ENCODE peak calls at places on chromosomes 16 and 17, in six cellular contexts. U is esophagus squamous epithelium, L is tibial nerve, Z is body of pancreas, V is GM12891, N is heart left ventricle. D is an unnamed sample.

GRCh38 chr17:6753006-6753445 is 2.8 kb upstream of the XAF1 start:
- DNase-seq in V (peak; percentile 24), L (no peak), N (peak; percentile 80), Z (peak; percentile 29), U (no peak), D (peak; percentile 56)

GRCh38 chr16:60087530-60087929 is 1353.4 kb upstream of the GOT2 start:
- DNase-seq in V (no peak), L (no peak), U (no peak), N (no peak), Z (no peak), D (no peak)

GRCh38 chr16:46922239-46922638 is 38.1 kb downstream of the GPT2 start:
- DNase-seq in N (no peak), V (no peak), U (no peak), Z (peak; percentile 49), L (no peak), D (no peak)

GRCh38 chr16:74778646-74779045 is 4.0 kb upstream of the FA2H start:
- DNase-seq in U (no peak), N (no peak), L (no peak), Z (no peak), V (no peak), D (no peak)

GRCh38 chr17:59329558-59330313 is 1.7 kb upstream of the YPEL2 start:
- DNase-seq in V (no peak), U (no peak), N (no peak), Z (peak; percentile 72), L (no peak), D (peak; percentile 73)

GRCh38 chr17:50360716-50361115 is 12.3 kb downstream of the MRPL27 start:
- DNase-seq in N (no peak), L (no peak), V (no peak), U (no peak), Z (no peak), D (no peak)

GRCh38 chr16:66093217-66093616 is 273.3 kb upstream of the CDH5 start:
- DNase-seq in Z (no peak), L (no peak), U (no peak), V (no peak), N (no peak), D (no peak)

GRCh38 chr17:64250211-64250835 is 12.7 kb downstream of the TEX2 start:
- DNase-seq in N (no peak), L (no peak), Z (peak; percentile 27), U (no peak), V (no peak), D (no peak)

GRCh38 chr17:19409509-19409908 is 1.5 kb upstream of the RNF112 start:
- DNase-seq in U (no peak), Z (no peak), N (no peak), V (no peak), L (no peak), D (peak; percentile 73)

GRCh38 chr17:17509601-17510425 is 13.6 kb upstream of the RASD1 start:
- DNase-seq in V (no peak), N (peak; percentile 44), Z (no peak), U (no peak), L (no peak), D (no peak)

GRCh38 chr17:39699818-39700147 is at the start of gene ERBB2:
- DNase-seq in N (peak; percentile 80), L (peak; percentile 55), Z (peak; percentile 84), V (no peak), U (no peak), D (peak; percentile 74)

GRCh38 chr17:39700148-39700987 is 504 bp downstream of the ERBB2 start:
- DNase-seq in N (peak; percentile 64), Z (no peak), V (no peak), L (no peak), U (no peak), D (peak; percentile 49)

GRCh38 chr17:39701784-39702422 is 2.0 kb downstream of the ERBB2 start:
- DNase-seq in Z (no peak), N (peak; percentile 9), L (no peak), U (no peak), V (no peak), D (no peak)

GRCh38 chr17:39702901-39703893 is 3.3 kb downstream of the ERBB2 start:
- DNase-seq in L (no peak), N (no peak), Z (no peak), V (no peak), U (no peak), D (no peak)

GRCh38 chr17:39701012-39701783 is 1.3 kb downstream of the ERBB2 start:
- DNase-seq in V (no peak), Z (peak; percentile 67), L (no peak), N (peak; percentile 9), U (no peak), D (no peak)
- TF ChIP-seq POLR2A in V (no peak), Z (peak; percentile 15), L (no peak), N (no peak), U (no peak), D (no peak)

DNA sequence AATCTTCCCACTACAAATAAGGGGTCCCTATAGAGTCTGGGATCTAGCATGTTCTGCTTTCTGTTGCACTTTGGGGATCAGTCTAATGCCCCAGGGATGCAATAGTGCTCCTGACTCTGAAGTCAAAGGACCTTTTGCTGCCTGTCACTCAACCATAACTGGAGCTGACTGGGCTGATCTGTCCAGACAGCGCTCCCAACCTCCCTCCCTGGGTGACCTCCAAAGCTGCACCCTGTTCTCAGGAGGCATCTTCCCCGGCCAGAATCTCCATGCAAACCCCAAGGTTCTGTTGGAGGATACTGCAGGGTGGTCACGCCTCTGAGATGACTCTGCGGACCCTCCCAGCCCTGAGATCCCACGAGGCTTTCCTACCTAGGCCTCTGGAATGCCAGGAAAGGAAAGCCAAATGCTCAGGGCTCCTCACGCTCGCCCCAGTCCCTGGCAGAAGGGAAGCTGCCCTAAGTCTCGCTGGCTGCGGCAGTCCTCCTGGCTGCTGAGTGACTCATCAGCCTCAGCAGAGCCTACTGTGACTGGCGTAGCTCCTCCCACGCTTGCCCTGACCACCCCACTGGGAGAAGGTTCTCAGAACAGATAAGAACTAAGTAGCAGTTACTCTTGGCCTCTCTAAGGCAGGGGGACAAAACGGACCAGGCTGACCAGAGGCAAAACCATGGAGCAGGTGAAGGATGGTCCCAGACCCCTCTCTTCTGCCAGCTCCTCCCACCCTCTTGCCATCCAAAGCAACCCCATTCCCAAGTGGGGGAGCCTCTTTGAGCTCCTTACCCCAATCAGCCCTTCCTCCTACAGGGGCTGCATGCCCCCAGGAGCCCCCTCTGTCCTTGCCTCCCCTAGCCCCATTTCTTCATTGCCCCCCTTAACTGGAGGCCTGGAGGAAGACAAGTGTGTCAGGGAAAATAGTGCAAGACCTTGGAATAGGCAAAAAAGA is 124.1 kb upstream of the TNRC6C start:
- DNase-seq in L (no peak), N (peak; percentile 84), U (no peak), Z (peak; percentile 59), V (peak; percentile 66), D (peak; percentile 98)
- TF ChIP-seq POLR2A in L (no peak), N (no peak), U (no peak), Z (no peak), V (no peak), D (peak; percentile 8)

GRCh38 chr16:89973654-89974335 is 25.2 kb downstream of the DEF8 start:
- DNase-seq in Z (no peak), N (no peak), V (no peak), L (no peak), U (no peak), D (no peak)

GRCh38 chr16:89974860-89975259 is 26.3 kb downstream of the DEF8 start:
- DNase-seq in Z (no peak), L (no peak), V (no peak), U (no peak), N (no peak), D (no peak)

GRCh38 chr16:89973235-89973634 is 24.7 kb downstream of the DEF8 start:
- DNase-seq in V (no peak), L (no peak), U (no peak), Z (no peak), N (no peak), D (no peak)

GRCh38 chr16:89971495-89972243 is 23.1 kb downstream of the DEF8 start:
- DNase-seq in L (no peak), V (no peak), U (no peak), N (no peak), Z (peak; percentile 34), D (no peak)

GRCh38 chr16:89972244-89973234 is 24.0 kb downstream of the DEF8 start:
- DNase-seq in Z (peak; percentile 95), V (peak; percentile 100), N (peak; percentile 97), U (peak; percentile 40), L (peak; percentile 79), D (peak; percentile 99)
- TF ChIP-seq POLR2A in Z (peak; percentile 86), V (peak; percentile 89), N (no peak), U (no peak), L (peak; percentile 91), D (peak; percentile 81)

DNA sequence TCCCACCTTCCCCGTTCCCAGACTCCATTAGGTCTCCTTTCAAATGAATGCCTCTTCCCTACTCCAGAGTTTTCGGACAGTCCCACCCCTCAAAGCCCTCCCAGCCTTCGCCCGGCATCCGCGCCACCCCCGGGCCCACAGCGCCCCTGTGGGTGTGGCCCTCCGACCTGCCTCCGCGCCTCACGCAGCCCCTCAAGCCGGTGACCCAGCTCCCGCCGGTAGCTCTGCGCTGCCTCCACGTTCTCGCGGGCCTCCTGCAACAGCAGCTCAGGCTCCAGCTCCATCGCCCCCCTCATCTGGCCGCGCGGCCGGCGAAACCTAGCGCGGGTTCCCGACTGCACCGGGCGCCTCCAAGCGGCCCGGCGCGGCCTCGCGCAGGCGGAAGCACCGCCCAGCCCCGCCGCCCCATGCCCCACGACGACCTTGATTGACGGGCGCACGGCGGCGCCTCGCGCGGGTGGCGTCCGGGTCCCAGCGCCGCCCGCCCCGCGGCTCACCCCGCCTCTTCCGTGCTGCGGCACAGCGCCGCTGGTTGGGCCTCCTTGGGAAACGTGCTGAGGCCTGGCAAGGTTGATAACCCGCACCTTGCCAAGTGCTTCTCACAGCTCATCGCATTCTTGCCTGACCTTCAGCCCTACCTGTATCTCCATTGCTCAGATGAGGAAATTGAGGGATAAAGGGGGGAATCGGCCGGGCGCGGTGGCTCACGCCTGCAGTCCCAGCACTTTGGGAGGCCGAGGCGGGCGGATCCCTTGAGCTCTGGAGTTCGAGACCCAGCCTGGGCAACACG is at the start of gene CRLF3:
- DNase-seq in Z (peak; percentile 89), U (peak; percentile 41), V (peak; percentile 92), L (peak; percentile 68), N (peak; percentile 95), D (peak; percentile 76)
- TF ChIP-seq POLR2A in Z (peak; percentile 78), U (no peak), V (peak; percentile 78), L (peak; percentile 39), N (no peak), D (peak; percentile 78)

DNA sequence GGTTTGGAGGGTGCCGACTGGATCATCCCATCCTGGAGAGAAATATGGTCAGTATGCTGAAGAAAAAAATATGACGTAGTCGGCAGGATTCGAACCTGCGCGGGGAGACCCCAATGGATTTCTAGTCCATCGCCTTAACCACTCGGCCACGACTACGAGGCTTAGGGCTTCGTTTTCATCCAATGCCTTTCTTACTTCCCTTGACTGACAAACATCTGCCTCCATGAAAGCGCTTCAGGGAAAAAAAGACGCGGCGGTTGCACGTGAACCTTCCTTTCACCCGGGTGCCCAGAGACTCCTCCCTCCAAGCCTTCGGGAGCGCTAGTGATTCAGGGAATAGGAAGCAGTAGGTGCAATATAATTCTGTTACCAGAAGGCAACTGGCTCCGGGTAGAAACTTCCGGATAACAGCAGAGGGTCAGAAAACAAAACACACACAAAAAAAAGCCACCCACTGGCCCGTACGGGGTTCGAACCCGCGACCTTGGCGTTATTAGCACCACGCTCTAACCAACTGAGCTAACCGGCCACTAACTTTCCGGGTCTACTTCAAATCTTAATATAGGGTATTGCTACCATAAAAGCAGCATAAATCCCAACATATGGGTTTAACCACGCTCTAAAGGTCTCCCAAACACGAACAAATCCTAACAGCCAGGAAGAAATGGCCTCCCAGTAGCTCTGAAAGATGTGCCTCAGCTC is 16.3 kb upstream of the AURKB start:
- DNase-seq in N (peak; percentile 69), U (no peak), L (peak; percentile 76), Z (peak; percentile 68), V (no peak), D (peak; percentile 59)
- TF ChIP-seq POLR2A in N (no peak), U (no peak), L (no peak), Z (peak; percentile 45), V (no peak), D (no peak)

D was measured in H54.